ENCODE peak calls at places on chromosome 3, in six cellular contexts. U is MM.1S, I is fibroblast of lung, S is BJ, Q is kidney epithelial cell, K is cardiac fibroblast. C is an unnamed sample.
A peak's percentile ranks its signal among the peaks of the same experiment; 100 is the strongest.

GRCh38 chr3:171797873-171798272 is 12.4 kb downstream of the PLD1 start:
- DNase-seq in Q (no peak), K (no peak), I (no peak), U (no peak), S (no peak), C (no peak)

GRCh38 chr3:174614046-174614445 is 245.1 kb upstream of the NAALADL2 start:
- DNase-seq in K (peak; percentile 13), U (no peak), Q (no peak), S (no peak), I (no peak), C (peak; percentile 3)

GRCh38 chr3:173395412-173396181 is 1.9 kb upstream of the NLGN1 start:
- DNase-seq in U (peak; percentile 98), K (peak; percentile 73), Q (no peak), S (peak; percentile 57), I (peak; percentile 91), C (peak; percentile 75)

GRCh38 chr3:127217594-127218456 is 24.9 kb downstream of the PRR23E start:
- DNase-seq in K (peak; percentile 15), Q (no peak), S (peak; percentile 44), U (no peak), I (no peak), C (no peak)

GRCh38 chr3:81829946-81830345 is 68.5 kb upstream of the GBE1 start:
- DNase-seq in S (no peak), I (no peak), K (no peak), U (no peak), Q (no peak), C (no peak)

GRCh38 chr3:79246875-79247274 is 520.9 kb downstream of the ROBO1 start:
- DNase-seq in Q (no peak), I (no peak), K (no peak), S (no peak), U (no peak), C (peak; percentile 10)

GRCh38 chr3:195260286-195260905 is 10.6 kb downstream of the XXYLT1 start:
- DNase-seq in Q (no peak), I (no peak), U (peak; percentile 56), S (no peak), K (peak; percentile 27), C (no peak)

GRCh38 chr3:123997543-123997942 is 5.6 kb upstream of the ROPN1 start:
- DNase-seq in U (no peak), S (no peak), I (peak; percentile 44), K (no peak), Q (no peak), C (no peak)

GRCh38 chr3:169581633-169582032 is 81.9 kb downstream of the MECOM start:
- DNase-seq in S (no peak), I (peak; percentile 38), U (no peak), K (peak; percentile 46), Q (peak; percentile 1), C (no peak)

GRCh38 chr3:144429719-144430121 is 458.1 kb downstream of the DIPK2A start:
- DNase-seq in Q (no peak), K (peak; percentile 10), I (peak; percentile 1), U (no peak), S (peak; percentile 4), C (no peak)

GRCh38 chr3:46127503-46127902 is 80.6 kb downstream of the CCR1 start:
- DNase-seq in S (peak; percentile 78), U (no peak), Q (peak; percentile 85), K (peak; percentile 93), I (peak; percentile 93), C (peak; percentile 91)

GRCh38 chr3:62186967-62187366 is 186.4 kb downstream of the FEZF2 start:
- DNase-seq in S (no peak), U (no peak), Q (no peak), I (no peak), K (peak; percentile 56), C (peak; percentile 57)
- TF ChIP-seq CTCF in S (peak; percentile 45), U (peak; percentile 20), Q (peak; percentile 38), I (peak; percentile 41), K (peak; percentile 41), C (peak; percentile 57)

GRCh38 chr3:114144909-114145688 is 33.8 kb downstream of the DRD3 start:
- DNase-seq in K (peak; percentile 94), Q (peak; percentile 51), I (peak; percentile 98), U (no peak), S (peak; percentile 78), C (peak; percentile 93)
- H3K4me3 ChIP-seq in K (no peak overlapping the region), Q (no peak overlapping the region), I (no peak overlapping the region), U (no peak overlapping the region), S (no peak overlapping the region), C (no peak overlapping the region)

GRCh38 chr3:176430244-176430893 is 766.9 kb downstream of the TBL1XR1 start:
- DNase-seq in Q (peak; percentile 5), I (peak; percentile 54), U (peak; percentile 59), K (peak; percentile 71), S (peak; percentile 13), C (peak; percentile 67)
- TF ChIP-seq CTCF in Q (peak; percentile 54), I (peak; percentile 60), U (peak; percentile 78), K (peak; percentile 60), S (peak; percentile 69), C (peak; percentile 63)

GRCh38 chr3:14883226-14883625 is 64.2 kb upstream of the NR2C2 start:
- DNase-seq in U (no peak), I (no peak), Q (no peak), S (no peak), K (no peak), C (no peak)

GRCh38 chr3:14885307-14885706 is 62.1 kb upstream of the NR2C2 start:
- DNase-seq in U (no peak), I (no peak), K (no peak), Q (no peak), S (no peak), C (no peak)

GRCh38 chr3:14880486-14881179 is 61.9 kb downstream of the FGD5 start:
- DNase-seq in S (no peak), U (no peak), K (no peak), Q (no peak), I (no peak), C (no peak)

GRCh38 chr3:14886101-14886500 is 61.3 kb upstream of the NR2C2 start:
- DNase-seq in Q (no peak), I (no peak), S (no peak), K (no peak), U (no peak), C (no peak)

GRCh38 chr3:14884665-14885064 is 62.7 kb upstream of the NR2C2 start:
- DNase-seq in Q (no peak), K (no peak), U (no peak), S (no peak), I (no peak), C (no peak)
- H3K4me3 ChIP-seq in Q (no peak overlapping the region), K (no peak overlapping the region), U (no peak overlapping the region), S (no peak overlapping the region), I (no peak overlapping the region), C (no peak overlapping the region)

DNA sequence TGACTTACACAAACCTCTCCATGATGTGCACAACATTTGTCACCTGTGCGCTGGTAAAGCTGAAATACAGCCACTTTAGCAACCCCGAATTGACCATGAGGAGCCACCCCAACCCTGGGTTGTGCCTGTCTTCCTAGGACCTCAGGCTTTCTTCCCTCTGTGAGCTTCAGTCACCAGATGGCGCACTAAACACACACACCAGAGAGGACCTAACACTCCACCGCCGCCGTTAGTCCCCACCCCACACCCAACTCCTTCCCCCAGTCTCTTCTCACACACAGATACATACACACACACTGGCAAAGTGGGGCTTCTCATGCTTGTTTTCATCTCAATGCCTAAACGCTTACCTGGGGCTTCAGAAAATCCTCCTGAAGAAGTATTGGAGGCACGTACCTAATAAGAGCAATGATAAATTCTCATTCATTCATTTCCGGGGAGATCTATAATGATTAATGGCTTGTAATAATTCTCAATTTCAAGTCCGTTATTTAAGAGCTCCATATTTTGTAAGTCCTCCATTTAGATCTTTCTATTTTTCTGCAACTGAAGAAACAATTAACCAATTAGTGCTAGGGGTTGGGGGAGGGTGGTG is 2.1 kb upstream of the CCDC80 start:
- DNase-seq in U (peak; percentile 81), I (peak; percentile 89), Q (no peak), K (peak; percentile 97), S (no peak), C (peak; percentile 94)
- TF ChIP-seq CTCF in U (peak; percentile 90), I (peak; percentile 94), Q (peak; percentile 88), K (peak; percentile 93), S (peak; percentile 90), C (peak; percentile 89)

DNA sequence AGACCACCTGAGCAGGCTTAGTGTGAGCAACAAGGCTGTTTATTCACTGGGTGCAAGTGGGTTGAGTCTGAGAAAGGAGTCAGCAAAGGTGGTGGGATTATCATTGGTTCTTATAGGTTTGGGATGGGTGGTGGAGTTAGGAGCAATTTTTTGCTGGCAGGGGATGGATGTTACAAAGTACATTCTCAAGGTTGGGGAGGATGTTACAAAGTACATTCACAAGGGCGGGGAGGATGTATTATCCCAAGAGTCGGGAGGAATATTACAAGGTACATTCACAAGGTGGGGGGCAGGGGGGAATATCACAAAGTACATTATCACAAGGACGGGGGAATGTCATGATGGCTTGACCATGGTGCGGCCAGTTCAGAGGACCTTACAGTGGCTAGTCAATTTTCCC is 32.9 kb upstream of the OSBPL11 start:
- DNase-seq in Q (no peak), I (no peak), K (no peak), U (no peak), S (no peak), C (no peak)
- H3K4me3 ChIP-seq in Q (no peak overlapping the region), I (no peak overlapping the region), K (no peak overlapping the region), U (no peak overlapping the region), S (no peak overlapping the region), C (no peak overlapping the region)